ENCODE peak calls at places on chromosomes 4 and X, in six cellular contexts. C, V, H, K, Q and T are unnamed samples.

GRCh38 chrX:152635941-152636340 is 1.8 kb upstream of the GABRQ start:
- DNase-seq in Q (peak; percentile 74), H (peak; percentile 10), V (no peak), C (no peak), K (peak; percentile 27), T (peak; percentile 59)

GRCh38 chrX:12138366-12139313 is at the start of gene FRMPD4:
- DNase-seq in V (no peak), H (no peak), K (no peak), C (no peak), Q (peak; percentile 56), T (no peak)

GRCh38 chr4:94160774-94161173 is 46.9 kb upstream of the SMARCAD1 start:
- DNase-seq in K (no peak), C (no peak), Q (no peak), H (no peak), V (no peak), T (no peak)

GRCh38 chr4:121951570-121952110 is at the start of gene TRPC3:
- DNase-seq in Q (peak; percentile 7), K (no peak), H (no peak), V (no peak), C (peak; percentile 45), T (no peak)

GRCh38 chrX:138771042-138771441 is 59.5 kb upstream of the FGF13 start:
- DNase-seq in V (no peak), H (no peak), Q (no peak), C (no peak), K (no peak), T (no peak)

GRCh38 chrX:2499507-2499906 is 1.3 kb downstream of the DHRSX start:
- DNase-seq in H (no peak), K (no peak), C (no peak), Q (no peak), V (no peak), T (no peak)

GRCh38 chrX:107673933-107674479 is 45.7 kb downstream of the PRPS1 start:
- DNase-seq in H (no peak), V (peak; percentile 58), Q (peak; percentile 94), K (no peak), C (peak; percentile 91), T (no peak)

GRCh38 chr4:80295841-80296240 is 29.4 kb downstream of the FGF5 start:
- DNase-seq in H (no peak), Q (no peak), V (no peak), C (no peak), K (no peak), T (no peak)

GRCh38 chrX:31058284-31058683 is 13.6 kb downstream of the FTHL17 start:
- DNase-seq in Q (no peak), K (no peak), C (no peak), H (no peak), V (no peak), T (no peak)

GRCh38 chr4:105741548-105741947 is 33.0 kb downstream of the GSTCD start:
- DNase-seq in H (no peak), C (no peak), V (no peak), K (no peak), Q (no peak), T (no peak)

GRCh38 chr4:155543126-155543765 is 123.4 kb upstream of the GUCY1A1 start:
- DNase-seq in Q (peak; percentile 49), V (no peak), K (peak; percentile 52), H (no peak), C (no peak), T (no peak)

GRCh38 chr4:3267576-3268394 is 18.8 kb downstream of the MSANTD1 start:
- DNase-seq in H (peak; percentile 11), K (no peak), V (no peak), Q (no peak), C (peak; percentile 21), T (no peak)

GRCh38 chr4:151169223-151169622 is 69.8 kb downstream of the RPS3A start:
- DNase-seq in K (peak; percentile 98), V (no peak), H (no peak), Q (peak; percentile 96), C (peak; percentile 79), T (no peak)

GRCh38 chr4:72900952-72901351 is 168.6 kb downstream of the COX18 start:
- DNase-seq in V (no peak), C (no peak), Q (peak; percentile 10), H (no peak), K (no peak), T (no peak)

GRCh38 chr4:82469776-82470345 is 39.5 kb downstream of the ENOPH1 start:
- DNase-seq in Q (peak; percentile 64), V (no peak), K (peak; percentile 27), H (no peak), C (no peak), T (peak; percentile 5)

GRCh38 chr4:171024720-171025303 is 788.4 kb upstream of the GALNTL6 start:
- DNase-seq in K (no peak), Q (no peak), H (no peak), V (no peak), C (no peak), T (no peak)

GRCh38 chr4:71559957-71560541 is 221.2 kb downstream of the SLC4A4 start:
- DNase-seq in Q (peak; percentile 41), K (no peak), V (no peak), H (no peak), C (no peak), T (no peak)

GRCh38 chr4:9703391-9703790 is 78.0 kb upstream of the DRD5 start:
- DNase-seq in Q (peak; percentile 12), C (peak; percentile 60), V (peak; percentile 9), H (no peak), K (no peak), T (peak; percentile 77)

GRCh38 chrX:19613645-19614323 is 98.5 kb upstream of the MAP3K15 start:
- DNase-seq in C (peak; percentile 45), Q (no peak), K (no peak), H (no peak), V (no peak), T (no peak)

GRCh38 chr4:181752516-181752915 is 490.7 kb upstream of the TENM3 start:
- DNase-seq in K (no peak), H (no peak), C (no peak), V (no peak), Q (no peak), T (no peak)

GRCh38 chrX:38612281-38612680 is 50.9 kb downstream of the TSPAN7 start:
- DNase-seq in H (no peak), Q (no peak), C (no peak), K (no peak), V (no peak), T (no peak)

GRCh38 chrX:153608376-153608775 is 9.4 kb upstream of the CCNQ start:
- DNase-seq in V (no peak), Q (no peak), H (no peak), K (no peak), C (no peak), T (no peak)

GRCh38 chrX:141814213-141814857 is 23.8 kb upstream of the MAGEC3 start:
- DNase-seq in K (no peak), H (no peak), Q (no peak), V (no peak), C (no peak), T (no peak)

GRCh38 chr4:28082686-28083390 is 1222.2 kb downstream of the STIM2 start:
- DNase-seq in K (no peak), H (no peak), V (no peak), Q (no peak), C (no peak), T (no peak)

GRCh38 chr4:111323496-111323895 is 700.6 kb upstream of the PITX2 start:
- DNase-seq in C (no peak), V (no peak), K (peak; percentile 27), Q (peak; percentile 38), H (no peak), T (no peak)

GRCh38 chr4:10005632-10006031 is 15.7 kb downstream of the SLC2A9 start:
- DNase-seq in H (no peak), K (no peak), C (no peak), V (no peak), Q (peak; percentile 18), T (no peak)

GRCh38 chr4:56410247-56410646 is 23.0 kb upstream of the AASDH start:
- DNase-seq in H (peak; percentile 22), K (peak; percentile 96), C (no peak), V (no peak), Q (peak; percentile 98), T (peak; percentile 48)

GRCh38 chr4:16887887-16888286 is 10.6 kb downstream of the LDB2 start:
- DNase-seq in H (no peak), K (no peak), V (no peak), C (no peak), Q (no peak), T (no peak)

GRCh38 chrX:87572911-87573310 is 55.3 kb downstream of the KLHL4 start:
- DNase-seq in Q (peak; percentile 42), C (no peak), K (no peak), V (no peak), H (no peak), T (no peak)

GRCh38 chr4:83974111-83974789 is 438.3 kb downstream of the GPAT3 start:
- DNase-seq in C (no peak), K (peak; percentile 6), V (no peak), H (no peak), Q (no peak), T (no peak)

GRCh38 chrX:103404225-103405008 is 28.1 kb downstream of the BEX3 start:
- DNase-seq in Q (peak; percentile 95), K (peak; percentile 46), C (peak; percentile 50), H (peak; percentile 10), V (no peak), T (peak; percentile 24)

GRCh38 chr4:186137193-186137792 is 32.8 kb downstream of the FAM149A start:
- DNase-seq in C (no peak), K (no peak), H (no peak), Q (peak; percentile 48), V (no peak), T (peak; percentile 38)

GRCh38 chrX:74536142-74537010 is 78.0 kb downstream of the RLIM start:
- DNase-seq in K (peak; percentile 25), H (peak; percentile 19), Q (peak; percentile 91), C (peak; percentile 91), V (no peak), T (peak; percentile 76)

GRCh38 chr4:112418092-112418491 is 97.9 kb downstream of the NEUROG2 start:
- DNase-seq in V (no peak), K (no peak), Q (no peak), C (no peak), H (no peak), T (no peak)

GRCh38 chr4:7857238-7857701 is 82.4 kb downstream of the AFAP1 start:
- DNase-seq in K (peak; percentile 86), C (peak; percentile 65), Q (peak; percentile 94), H (no peak), V (no peak), T (no peak)

GRCh38 chr4:55308071-55308470 is 38.0 kb upstream of the SRD5A3 start:
- DNase-seq in C (no peak), K (no peak), H (no peak), V (no peak), Q (no peak), T (no peak)

GRCh38 chr4:1167244-1167949 is 5.0 kb downstream of the SPON2 start:
- DNase-seq in H (peak; percentile 88), Q (peak; percentile 82), V (peak; percentile 77), C (peak; percentile 90), K (peak; percentile 40), T (peak; percentile 92)